ENCODE peak calls at places on chromosomes 13 and 19, in four cellular contexts. One of them, this sample, is unnamed.

GRCh38 chr13:47794963-47795362 is 206.1 kb downstream of the SUCLA2 start:
- DNase-seq in GM12878: no peak
- DNase-seq in H1: no peak
- DNase-seq in HepG2: peak; percentile 7
- DNase-seq in this sample: peak; percentile 26

GRCh38 chr19:7516281-7516862 is 469 bp downstream of the ZNF358 start:
- DNase-seq in H1: no peak
- DNase-seq in GM12878: no peak
- DNase-seq in HepG2: no peak
- DNase-seq in this sample: no peak

GRCh38 chr13:86689901-86690300 is 890.7 kb upstream of the SLITRK6 start:
- DNase-seq in HepG2: no peak
- DNase-seq in GM12878: no peak
- DNase-seq in H1: no peak
- DNase-seq in this sample: no peak

GRCh38 chr19:29837448-29837961 is 25.7 kb downstream of the CCNE1 start:
- DNase-seq in GM12878: peak; percentile 84
- DNase-seq in HepG2: no peak
- DNase-seq in H1: no peak
- DNase-seq in this sample: no peak

GRCh38 chr19:42317535-42317934 is 4.4 kb downstream of the TMEM145 start:
- DNase-seq in HepG2: no peak
- DNase-seq in H1: no peak
- DNase-seq in GM12878: no peak
- DNase-seq in this sample: no peak

GRCh38 chr19:49196527-49197240 is 39.1 kb downstream of the TRPM4 start:
- DNase-seq in HepG2: no peak
- DNase-seq in H1: no peak
- DNase-seq in GM12878: no peak
- DNase-seq in this sample: no peak

GRCh38 chr19:13053761-13054604 is 48.7 kb downstream of the LYL1 start:
- DNase-seq in H1: no peak
- DNase-seq in HepG2: peak; percentile 97
- DNase-seq in GM12878: no peak
- DNase-seq in this sample: peak; percentile 73

GRCh38 chr13:73449258-73449657 is 390.5 kb downstream of the KLF5 start:
- DNase-seq in GM12878: no peak
- DNase-seq in H1: no peak
- DNase-seq in HepG2: no peak
- DNase-seq in this sample: no peak

GRCh38 chr19:17824339-17824738 is 3.0 kb upstream of the INSL3 start:
- DNase-seq in GM12878: no peak
- DNase-seq in HepG2: no peak
- DNase-seq in H1: no peak
- DNase-seq in this sample: no peak

GRCh38 chr13:113862766-113863510 is 938 bp downstream of the GAS6 start:
- DNase-seq in HepG2: no peak
- DNase-seq in H1: no peak
- DNase-seq in GM12878: no peak
- DNase-seq in this sample: peak; percentile 56

GRCh38 chr19:17784201-17785008 is 10.5 kb upstream of the B3GNT3 start:
- DNase-seq in H1: no peak
- DNase-seq in HepG2: peak; percentile 49
- DNase-seq in GM12878: no peak
- DNase-seq in this sample: peak; percentile 93

GRCh38 chr13:95300625-95301134 is 571 bp downstream of the ABCC4 start:
- DNase-seq in HepG2: peak; percentile 16
- DNase-seq in H1: no peak
- DNase-seq in GM12878: no peak
- DNase-seq in this sample: peak; percentile 75

GRCh38 chr13:47934371-47934770 is 66.7 kb downstream of the SUCLA2 start:
- DNase-seq in GM12878: no peak
- DNase-seq in H1: no peak
- DNase-seq in HepG2: no peak
- DNase-seq in this sample: no peak

GRCh38 chr19:3095375-3096191 is 1.4 kb downstream of the GNA11 start:
- DNase-seq in GM12878: no peak
- DNase-seq in HepG2: peak; percentile 62
- DNase-seq in H1: peak; percentile 44
- DNase-seq in this sample: no peak

GRCh38 chr13:31913459-31913858 is 118.1 kb upstream of the FRY start:
- DNase-seq in HepG2: no peak
- DNase-seq in H1: no peak
- DNase-seq in GM12878: no peak
- DNase-seq in this sample: no peak

GRCh38 chr19:27972291-27973040 is 1240.5 kb downstream of the UQCRFS1 start:
- DNase-seq in H1: no peak
- DNase-seq in HepG2: no peak
- DNase-seq in GM12878: no peak
- DNase-seq in this sample: no peak

GRCh38 chr19:4359627-4360000 is 16.3 kb downstream of the MPND start:
- DNase-seq in GM12878: no peak
- DNase-seq in H1: no peak
- DNase-seq in HepG2: no peak
- DNase-seq in this sample: no peak

GRCh38 chr19:29667941-29668340 is 2.7 kb downstream of the PLEKHF1 start:
- DNase-seq in GM12878: no peak
- DNase-seq in HepG2: no peak
- DNase-seq in H1: no peak
- DNase-seq in this sample: no peak

GRCh38 chr19:7883105-7883504 is 5.2 kb upstream of the LRRC8E start:
- DNase-seq in GM12878: no peak
- DNase-seq in H1: no peak
- DNase-seq in HepG2: no peak
- DNase-seq in this sample: no peak

GRCh38 chr13:109874444-109874920 is 88.1 kb upstream of the IRS2 start:
- DNase-seq in GM12878: no peak
- DNase-seq in HepG2: no peak
- DNase-seq in H1: no peak
- DNase-seq in this sample: no peak

GRCh38 chr13:62357887-62358645 is 942.4 kb upstream of the PCDH20 start:
- DNase-seq in H1: peak; percentile 39
- DNase-seq in GM12878: peak; percentile 12
- DNase-seq in HepG2: peak; percentile 60
- DNase-seq in this sample: no peak

GRCh38 chr13:51935326-51936171 is 73.8 kb downstream of the CCDC70 start:
- DNase-seq in H1: no peak
- DNase-seq in HepG2: no peak
- DNase-seq in GM12878: no peak
- DNase-seq in this sample: peak; percentile 49

GRCh38 chr19:18399008-18399407 is 1.6 kb upstream of the LRRC25 start:
- DNase-seq in GM12878: no peak
- DNase-seq in HepG2: no peak
- DNase-seq in H1: no peak
- DNase-seq in this sample: no peak

GRCh38 chr13:99953138-99953755 is 18.3 kb downstream of the ZIC5 start:
- DNase-seq in HepG2: no peak
- DNase-seq in GM12878: no peak
- DNase-seq in H1: no peak
- DNase-seq in this sample: no peak

GRCh38 chr19:1270854-1271527 is 1.9 kb downstream of the CIRBP start:
- DNase-seq in GM12878: no peak
- DNase-seq in H1: no peak
- DNase-seq in HepG2: no peak
- DNase-seq in this sample: no peak

GRCh38 chr19:10514211-10515145 is 2.8 kb downstream of the S1PR5 start:
- DNase-seq in HepG2: no peak
- DNase-seq in GM12878: no peak
- DNase-seq in H1: no peak
- DNase-seq in this sample: peak; percentile 74

GRCh38 chr13:36190771-36191170 is 23.6 kb downstream of the SOHLH2 start:
- DNase-seq in H1: no peak
- DNase-seq in GM12878: no peak
- DNase-seq in HepG2: no peak
- DNase-seq in this sample: no peak

GRCh38 chr19:10417598-10418280 is 2.6 kb upstream of the PDE4A start:
- DNase-seq in GM12878: no peak
- DNase-seq in HepG2: no peak
- DNase-seq in H1: no peak
- DNase-seq in this sample: peak; percentile 39

GRCh38 chr19:4914736-4915501 is 5.6 kb downstream of the UHRF1 start:
- DNase-seq in HepG2: no peak
- DNase-seq in GM12878: no peak
- DNase-seq in H1: no peak
- DNase-seq in this sample: no peak

GRCh38 chr13:98504371-98504963 is 72.4 kb downstream of the STK24 start:
- DNase-seq in GM12878: peak; percentile 56
- DNase-seq in H1: no peak
- DNase-seq in HepG2: no peak
- DNase-seq in this sample: no peak

GRCh38 chr19:45250832-45251451 is at the start of gene MARK4:
- DNase-seq in H1: no peak
- DNase-seq in HepG2: no peak
- DNase-seq in GM12878: no peak
- DNase-seq in this sample: peak; percentile 99

GRCh38 chr19:45047188-45047797 is 8.4 kb downstream of the CLASRP start:
- DNase-seq in GM12878: peak; percentile 34
- DNase-seq in H1: no peak
- DNase-seq in HepG2: no peak
- DNase-seq in this sample: no peak

GRCh38 chr19:40284251-40284500 is 969 bp downstream of the AKT2 start:
- DNase-seq in HepG2: no peak
- DNase-seq in GM12878: no peak
- DNase-seq in H1: no peak
- DNase-seq in this sample: no peak

GRCh38 chr19:41968751-41969150 is 9.6 kb upstream of the RABAC1 start:
- DNase-seq in GM12878: no peak
- DNase-seq in HepG2: no peak
- DNase-seq in H1: no peak
- DNase-seq in this sample: no peak

GRCh38 chr13:98044301-98044700 is 90.8 kb downstream of the IPO5 start:
- DNase-seq in H1: no peak
- DNase-seq in GM12878: no peak
- DNase-seq in HepG2: no peak
- DNase-seq in this sample: no peak

GRCh38 chr19:18440421-18440877 is 2.5 kb upstream of the ISYNA1 start:
- DNase-seq in H1: no peak
- DNase-seq in GM12878: no peak
- DNase-seq in HepG2: peak; percentile 57
- DNase-seq in this sample: peak; percentile 64

GRCh38 chr13:33678906-33679657 is 138.9 kb upstream of the RFC3 start:
- DNase-seq in HepG2: peak; percentile 97
- DNase-seq in GM12878: peak; percentile 98
- DNase-seq in H1: no peak
- DNase-seq in this sample: no peak
- TF ChIP-seq CHD2 in HepG2: no peak
- TF ChIP-seq CHD2 in GM12878: peak; percentile 30
- TF ChIP-seq CHD2 in H1: no peak
- TF ChIP-seq CHD2 in this sample: no peak

GRCh38 chr13:23963947-23964346 is 66.6 kb upstream of the C1QTNF9B start:
- DNase-seq in H1: no peak
- DNase-seq in GM12878: no peak
- DNase-seq in HepG2: no peak
- DNase-seq in this sample: no peak

GRCh38 chr13:23966221-23966690 is 69.0 kb upstream of the C1QTNF9B start:
- DNase-seq in H1: no peak
- DNase-seq in HepG2: no peak
- DNase-seq in GM12878: no peak
- DNase-seq in this sample: no peak

GRCh38 chr13:23966691-23967615 is 69.7 kb upstream of the C1QTNF9B start:
- DNase-seq in GM12878: peak; percentile 51
- DNase-seq in HepG2: no peak
- DNase-seq in H1: no peak
- DNase-seq in this sample: no peak

GRCh38 chr13:23965346-23965745 is 68.0 kb upstream of the C1QTNF9B start:
- DNase-seq in GM12878: no peak
- DNase-seq in HepG2: no peak
- DNase-seq in H1: no peak
- DNase-seq in this sample: no peak

GRCh38 chr13:23969672-23970071 is 72.4 kb upstream of the C1QTNF9B start:
- DNase-seq in HepG2: peak; percentile 49
- DNase-seq in H1: no peak
- DNase-seq in GM12878: no peak
- DNase-seq in this sample: no peak
- TF ChIP-seq TCF12 in HepG2: no peak
- TF ChIP-seq TCF12 in H1: no peak
- TF ChIP-seq TCF12 in GM12878: no peak
- TF ChIP-seq TCF12 in this sample: no peak

GRCh38 chr19:15641901-15642491 is 1.3 kb downstream of the CYP4F3 start:
- DNase-seq in GM12878: no peak
- DNase-seq in HepG2: no peak
- DNase-seq in H1: no peak
- DNase-seq in this sample: no peak

GRCh38 chr19:15640904-15641597 is 354 bp downstream of the CYP4F3 start:
- DNase-seq in H1: no peak
- DNase-seq in GM12878: no peak
- DNase-seq in HepG2: peak; percentile 87
- DNase-seq in this sample: no peak

GRCh38 chr19:15644066-15644741 is 3.5 kb downstream of the CYP4F3 start:
- DNase-seq in H1: no peak
- DNase-seq in HepG2: no peak
- DNase-seq in GM12878: no peak
- DNase-seq in this sample: no peak

GRCh38 chr19:15643387-15643786 is 2.7 kb downstream of the CYP4F3 start:
- DNase-seq in GM12878: no peak
- DNase-seq in H1: no peak
- DNase-seq in HepG2: peak; percentile 72
- DNase-seq in this sample: no peak

GRCh38 chr19:15642807-15643206 is 2.1 kb downstream of the CYP4F3 start:
- DNase-seq in HepG2: no peak
- DNase-seq in GM12878: no peak
- DNase-seq in H1: no peak
- DNase-seq in this sample: no peak
- H3K4me1 ChIP-seq in HepG2: peaks cover 77% of the 10 kb centered on the region
- H3K4me1 ChIP-seq in GM12878: no peaks in the 10 kb centered on the region
- H3K4me1 ChIP-seq in H1: no peaks in the 10 kb centered on the region
- H3K4me1 ChIP-seq in this sample: no peaks in the 10 kb centered on the region

GRCh38 chr13:111153977-111154332 is 38.8 kb downstream of the ARHGEF7 start:
- DNase-seq in HepG2: peak; percentile 38
- DNase-seq in H1: no peak
- DNase-seq in GM12878: no peak
- DNase-seq in this sample: no peak
- TF ChIP-seq CHD2 in HepG2: no peak
- TF ChIP-seq CHD2 in H1: no peak
- TF ChIP-seq CHD2 in GM12878: no peak
- TF ChIP-seq CHD2 in this sample: no peak

GRCh38 chr19:38562096-38562495 is 55.7 kb downstream of the MAP4K1 start:
- DNase-seq in GM12878: no peak
- DNase-seq in HepG2: no peak
- DNase-seq in H1: no peak
- DNase-seq in this sample: no peak

GRCh38 chr19:38561053-38561606 is 56.6 kb downstream of the MAP4K1 start:
- DNase-seq in H1: no peak
- DNase-seq in HepG2: no peak
- DNase-seq in GM12878: no peak
- DNase-seq in this sample: no peak

GRCh38 chr19:38559428-38560401 is 58.0 kb downstream of the MAP4K1 start:
- DNase-seq in HepG2: no peak
- DNase-seq in H1: no peak
- DNase-seq in GM12878: peak; percentile 99
- DNase-seq in this sample: no peak

GRCh38 chr19:38563475-38563874 is 54.3 kb downstream of the MAP4K1 start:
- DNase-seq in GM12878: no peak
- DNase-seq in H1: no peak
- DNase-seq in HepG2: no peak
- DNase-seq in this sample: no peak

GRCh38 chr19:38561658-38562057 is 56.1 kb downstream of the MAP4K1 start:
- DNase-seq in HepG2: no peak
- DNase-seq in GM12878: no peak
- DNase-seq in H1: no peak
- DNase-seq in this sample: no peak
- TF ChIP-seq TCF12 in HepG2: no peak
- TF ChIP-seq TCF12 in GM12878: no peak
- TF ChIP-seq TCF12 in H1: no peak
- TF ChIP-seq TCF12 in this sample: no peak

This sample was measured in SK-N-SH.